ENCODE peak calls at places on chromosomes 2 and 18, in seven cellular contexts. J is PC-3, H is GM23338, B is neural progenitor cell, G is HCT116, O is MM.1S, Y is GM23248. R is an unnamed sample.

GRCh38 chr2:45595724-45596435 is 15.2 kb downstream of the SRBD1 start:
- DNase-seq in H (no peak), B (no peak), J (peak; percentile 90), G (no peak), O (no peak), Y (peak; percentile 90), R (no peak)

GRCh38 chr2:20157606-20157970 is 67.3 kb downstream of the SDC1 start:
- DNase-seq in O (no peak), Y (peak; percentile 35), B (no peak), H (no peak), J (no peak), G (no peak), R (no peak)

GRCh38 chr2:207122914-207123744 is 42.6 kb downstream of the KLF7 start:
- DNase-seq in O (no peak), J (no peak), G (peak; percentile 59), B (no peak), H (peak; percentile 50), Y (no peak), R (peak; percentile 16)

GRCh38 chr2:168443818-168444217 is 12.3 kb upstream of the CERS6 start:
- DNase-seq in H (no peak), Y (no peak), J (peak; percentile 17), O (no peak), B (no peak), G (no peak), R (no peak)

GRCh38 chr2:7670905-7671304 is 753.7 kb downstream of the RNF144A start:
- DNase-seq in J (no peak), B (no peak), H (no peak), Y (peak; percentile 21), G (no peak), O (no peak), R (no peak)

GRCh38 chr2:115160523-115161521 is 718.4 kb downstream of the DPP10 start:
- DNase-seq in H (peak; percentile 80), G (no peak), O (peak; percentile 65), B (peak; percentile 80), J (no peak), Y (no peak), R (peak; percentile 78)

GRCh38 chr2:163045830-163046229 is 207.3 kb upstream of the KCNH7 start:
- DNase-seq in G (no peak), O (no peak), H (no peak), B (no peak), J (no peak), Y (no peak), R (no peak)

GRCh38 chr2:197674546-197674945 is 841 bp downstream of the RFTN2 start:
- DNase-seq in H (no peak), G (no peak), Y (peak; percentile 55), O (no peak), B (peak; percentile 6), J (no peak), R (no peak)

GRCh38 chr2:149595069-149595963 is 7.7 kb upstream of the MMADHC start:
- DNase-seq in O (no peak), J (peak; percentile 87), H (no peak), B (no peak), Y (peak; percentile 53), G (no peak), R (no peak)

GRCh38 chr2:136052374-136053362 is 65.3 kb downstream of the CXCR4 start:
- DNase-seq in Y (no peak), O (no peak), J (no peak), H (no peak), B (no peak), G (no peak), R (no peak)

GRCh38 chr18:13464432-13465125 is 246.0 kb downstream of the LDLRAD4 start:
- DNase-seq in H (no peak), J (no peak), Y (no peak), O (peak; percentile 53), G (no peak), B (no peak), R (no peak)

GRCh38 chr2:176122266-176122632 is 270 bp upstream of the HOXD9 start:
- DNase-seq in G (no peak), H (no peak), B (peak; percentile 65), Y (no peak), J (no peak), O (no peak), R (no peak)

GRCh38 chr2:176118606-176119370 is 2.2 kb downstream of the HOXD10 start:
- DNase-seq in G (peak; percentile 69), B (peak; percentile 82), H (peak; percentile 94), Y (peak; percentile 78), O (peak; percentile 86), J (peak; percentile 54), R (no peak)

GRCh38 chr2:176122633-176123482 is at the start of gene HOXD9:
- DNase-seq in B (peak; percentile 67), G (no peak), H (no peak), O (no peak), J (no peak), Y (peak; percentile 91), R (no peak)

GRCh38 chr2:176121377-176122111 is 975 bp upstream of the HOXD9 start:
- DNase-seq in G (no peak), H (no peak), Y (no peak), O (no peak), J (no peak), B (no peak), R (no peak)

GRCh38 chr2:176120369-176121307 is 1.9 kb upstream of the HOXD9 start:
- DNase-seq in Y (no peak), O (no peak), B (no peak), G (no peak), J (no peak), H (no peak), R (no peak)
- TF ChIP-seq EZH2 in Y (no peak), O (no peak), B (no peak), G (no peak), J (no peak), H (peak; percentile 79), R (no peak)

GRCh38 chr18:53380063-53380639 is 844.3 kb downstream of the MBD2 start:
- DNase-seq in O (peak; percentile 23), Y (peak; percentile 7), G (peak; percentile 19), J (peak; percentile 50), B (peak; percentile 57), H (peak; percentile 70), R (peak; percentile 57)
- TF ChIP-seq EZH2phosphoT487 in O (no peak), Y (no peak), G (no peak), J (no peak), B (no peak), H (no peak), R (no peak)

GRCh38 chr18:37567061-37567993 is 1.7 kb upstream of the CELF4 start:
- DNase-seq in G (no peak), H (peak; percentile 28), B (peak; percentile 37), J (no peak), Y (peak; percentile 8), O (no peak), R (no peak)

GRCh38 chr18:37567994-37568359 is 2.4 kb upstream of the CELF4 start:
- DNase-seq in B (no peak), J (no peak), G (no peak), Y (no peak), H (peak; percentile 17), O (no peak), R (no peak)

GRCh38 chr18:37565138-37565984 is at the start of gene CELF4:
- DNase-seq in Y (peak; percentile 41), H (peak; percentile 28), O (no peak), B (peak; percentile 51), G (no peak), J (no peak), R (peak; percentile 38)

GRCh38 chr18:37565985-37566478 is 434 bp upstream of the CELF4 start:
- DNase-seq in G (no peak), B (peak; percentile 86), O (no peak), Y (peak; percentile 68), J (no peak), H (peak; percentile 77), R (peak; percentile 80)

DNA sequence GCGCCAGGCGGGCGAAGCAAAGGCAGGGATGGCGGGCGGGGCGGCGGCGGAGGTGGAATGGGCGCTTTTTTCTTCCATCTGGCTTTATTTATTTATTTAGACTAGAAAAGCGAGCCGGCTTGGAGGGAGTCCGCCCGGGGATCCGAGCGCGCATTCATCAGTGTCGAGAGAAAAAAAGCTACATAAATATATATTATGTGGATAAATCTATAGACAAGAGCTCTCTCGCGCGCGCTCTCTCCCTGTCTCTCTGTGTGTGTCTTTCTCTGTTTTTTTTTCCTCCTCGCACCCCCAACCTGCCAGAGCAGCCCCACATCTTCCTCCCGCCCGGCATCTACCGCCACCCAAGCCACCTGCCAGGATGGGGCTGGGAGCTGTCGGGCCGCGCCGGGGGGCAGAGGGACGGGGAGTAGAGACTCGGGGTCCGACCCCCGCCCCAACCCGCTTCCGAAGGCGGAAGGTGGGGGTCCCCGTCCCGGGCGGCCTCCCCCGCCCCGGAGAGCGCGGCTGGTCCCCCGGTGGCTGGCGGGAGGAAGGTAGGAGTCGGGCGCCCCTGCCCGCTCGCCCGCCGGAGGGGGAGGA is 972 bp upstream of the CELF4 start:
- DNase-seq in O (no peak), H (peak; percentile 46), Y (peak; percentile 14), J (no peak), G (no peak), B (peak; percentile 36), R (no peak)
- TF ChIP-seq EZH2 in O (no peak), H (peak; percentile 81), Y (peak; percentile 99), J (no peak), G (no peak), B (no peak), R (no peak)

GRCh38 chr2:47236503-47237215 is 81.6 kb upstream of the STPG4 start:
- DNase-seq in B (peak; percentile 51), G (no peak), H (no peak), O (no peak), Y (peak; percentile 63), J (no peak), R (peak; percentile 3)

GRCh38 chr2:47241715-47242114 is 86.6 kb upstream of the STPG4 start:
- DNase-seq in O (no peak), H (no peak), J (no peak), B (no peak), G (no peak), Y (no peak), R (no peak)

GRCh38 chr2:47239119-47239969 is 84.2 kb upstream of the STPG4 start:
- DNase-seq in O (no peak), B (no peak), Y (no peak), G (no peak), J (no peak), H (peak; percentile 43), R (no peak)

GRCh38 chr2:47235127-47235526 is 80.0 kb upstream of the STPG4 start:
- DNase-seq in B (no peak), O (no peak), H (no peak), J (no peak), Y (no peak), G (no peak), R (peak; percentile 7)

DNA sequence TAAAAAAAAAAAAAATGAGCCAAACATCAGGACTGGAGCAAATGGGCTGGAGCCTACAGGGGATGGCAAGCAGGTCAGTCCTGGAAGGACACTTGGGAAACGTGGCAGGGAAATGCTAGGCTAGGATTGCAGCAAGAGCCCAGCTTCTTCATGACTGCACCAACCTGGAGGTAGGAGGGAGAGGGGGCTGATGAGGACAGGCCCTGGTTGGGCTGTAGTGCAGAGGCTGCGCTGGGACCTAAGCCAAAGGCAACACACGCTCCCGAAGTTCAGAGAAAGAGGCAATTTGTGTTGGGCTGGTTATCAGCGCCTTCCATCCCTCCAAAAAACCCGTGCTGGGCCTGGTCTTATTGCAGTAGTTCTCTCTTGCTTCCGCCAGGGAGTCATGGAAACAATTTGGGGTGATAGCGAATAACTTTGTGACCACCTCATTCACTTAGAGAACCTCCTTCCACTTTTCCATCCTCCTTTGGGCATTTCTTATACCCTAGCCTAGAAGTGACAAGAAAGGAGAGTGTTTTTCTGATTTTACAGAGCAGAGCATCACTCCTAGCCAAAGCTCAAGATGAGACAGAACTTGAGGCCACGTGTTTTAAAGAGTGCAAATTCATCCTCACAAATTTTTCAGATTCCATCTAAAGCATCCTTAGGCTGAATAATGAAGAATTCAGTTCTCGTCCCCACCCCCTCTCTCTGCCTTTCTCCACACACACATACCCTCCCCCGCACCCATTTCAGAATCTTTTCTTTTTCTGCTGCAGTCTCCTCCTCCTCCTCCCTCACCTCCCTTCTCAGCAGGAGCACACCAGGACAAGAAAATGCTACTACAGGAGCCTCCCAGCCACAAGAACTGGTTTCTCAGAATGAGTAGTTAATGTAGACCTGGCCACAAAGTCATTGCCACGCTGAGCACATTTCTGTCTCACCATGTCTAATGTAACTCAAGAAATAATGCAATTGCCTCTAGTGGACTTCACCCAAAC is 82.6 kb upstream of the STPG4 start:
- DNase-seq in B (no peak), Y (peak; percentile 31), G (no peak), O (no peak), H (peak; percentile 82), J (no peak), R (peak; percentile 6)
- TF ChIP-seq EZH2phosphoT487 in B (no peak), Y (no peak), G (no peak), O (no peak), H (no peak), J (no peak), R (no peak)

R was measured in hepatocyte.